ENCODE peak calls at places on chromosomes 7 and 10, in seven cellular contexts. One of them, this sample, is unnamed.

GRCh38 chr10:30294506-30295280 is 54.4 kb downstream of the MTPAP start:
- DNase-seq in ACHN: no peak
- DNase-seq in HS-5: no peak
- DNase-seq in NCI-H345: no peak
- DNase-seq in NCI-H1048: no peak
- DNase-seq in activated CD8-positive, alpha-beta memory T cell treated with anti-CD3 and anti-CD28 coated beads for 24 hours: no peak
- DNase-seq in fibroblast of lung: no peak
- DNase-seq in this sample: no peak

GRCh38 chr10:6802762-6803428 is 222.8 kb upstream of the PRKCQ start:
- DNase-seq in activated CD8-positive, alpha-beta memory T cell treated with anti-CD3 and anti-CD28 coated beads for 24 hours: no peak
- DNase-seq in NCI-H1048: no peak
- DNase-seq in ACHN: no peak
- DNase-seq in fibroblast of lung: no peak
- DNase-seq in HS-5: no peak
- DNase-seq in NCI-H345: no peak
- DNase-seq in this sample: no peak

GRCh38 chr10:99442394-99442793 is 12.0 kb upstream of the GOT1 start:
- DNase-seq in NCI-H1048: no peak
- DNase-seq in fibroblast of lung: no peak
- DNase-seq in NCI-H345: no peak
- DNase-seq in HS-5: no peak
- DNase-seq in ACHN: no peak
- DNase-seq in activated CD8-positive, alpha-beta memory T cell treated with anti-CD3 and anti-CD28 coated beads for 24 hours: no peak
- DNase-seq in this sample: no peak

GRCh38 chr7:47826754-47827153 is 121.5 kb downstream of the PKD1L1 start:
- DNase-seq in NCI-H1048: no peak
- DNase-seq in NCI-H345: no peak
- DNase-seq in ACHN: no peak
- DNase-seq in HS-5: no peak
- DNase-seq in activated CD8-positive, alpha-beta memory T cell treated with anti-CD3 and anti-CD28 coated beads for 24 hours: no peak
- DNase-seq in fibroblast of lung: peak
- DNase-seq in this sample: no peak

GRCh38 chr7:33050425-33051318 is 11.9 kb downstream of the NT5C3A start:
- DNase-seq in activated CD8-positive, alpha-beta memory T cell treated with anti-CD3 and anti-CD28 coated beads for 24 hours: no peak
- DNase-seq in ACHN: peak
- DNase-seq in NCI-H1048: no peak
- DNase-seq in HS-5: no peak
- DNase-seq in NCI-H345: peak
- DNase-seq in fibroblast of lung: peak
- DNase-seq in this sample: peak

GRCh38 chr10:89481662-89482061 is 53.7 kb downstream of the SLC16A12 start:
- DNase-seq in HS-5: peak
- DNase-seq in fibroblast of lung: peak
- DNase-seq in NCI-H345: no peak
- DNase-seq in ACHN: peak
- DNase-seq in activated CD8-positive, alpha-beta memory T cell treated with anti-CD3 and anti-CD28 coated beads for 24 hours: no peak
- DNase-seq in NCI-H1048: no peak
- DNase-seq in this sample: no peak

GRCh38 chr7:16814987-16815386 is 10.2 kb upstream of the AGR2 start:
- DNase-seq in ACHN: no peak
- DNase-seq in NCI-H1048: no peak
- DNase-seq in activated CD8-positive, alpha-beta memory T cell treated with anti-CD3 and anti-CD28 coated beads for 24 hours: no peak
- DNase-seq in NCI-H345: no peak
- DNase-seq in fibroblast of lung: no peak
- DNase-seq in HS-5: no peak
- DNase-seq in this sample: peak

GRCh38 chr10:117324367-117324766 is 50.9 kb downstream of the PDZD8 start:
- DNase-seq in HS-5: no peak
- DNase-seq in activated CD8-positive, alpha-beta memory T cell treated with anti-CD3 and anti-CD28 coated beads for 24 hours: no peak
- DNase-seq in ACHN: no peak
- DNase-seq in NCI-H345: no peak
- DNase-seq in fibroblast of lung: no peak
- DNase-seq in NCI-H1048: no peak
- DNase-seq in this sample: no peak

GRCh38 chr7:113639221-113639620 is 279.6 kb downstream of the PPP1R3A start:
- DNase-seq in ACHN: no peak
- DNase-seq in fibroblast of lung: peak
- DNase-seq in NCI-H345: no peak
- DNase-seq in HS-5: no peak
- DNase-seq in activated CD8-positive, alpha-beta memory T cell treated with anti-CD3 and anti-CD28 coated beads for 24 hours: no peak
- DNase-seq in NCI-H1048: no peak
- DNase-seq in this sample: no peak

GRCh38 chr7:77799078-77799964 is 748 bp downstream of the PHTF2 start:
- DNase-seq in HS-5: peak
- DNase-seq in NCI-H345: peak
- DNase-seq in NCI-H1048: no peak
- DNase-seq in fibroblast of lung: peak
- DNase-seq in activated CD8-positive, alpha-beta memory T cell treated with anti-CD3 and anti-CD28 coated beads for 24 hours: peak
- DNase-seq in ACHN: peak
- DNase-seq in this sample: peak

GRCh38 chr7:158541330-158542010 is 46.2 kb downstream of the PTPRN2 start:
- DNase-seq in fibroblast of lung: no peak
- DNase-seq in HS-5: no peak
- DNase-seq in NCI-H1048: no peak
- DNase-seq in activated CD8-positive, alpha-beta memory T cell treated with anti-CD3 and anti-CD28 coated beads for 24 hours: no peak
- DNase-seq in NCI-H345: no peak
- DNase-seq in ACHN: no peak
- DNase-seq in this sample: no peak

GRCh38 chr7:17599733-17600685 is 301.6 kb downstream of the AHR start:
- DNase-seq in ACHN: peak
- DNase-seq in NCI-H345: no peak
- DNase-seq in NCI-H1048: no peak
- DNase-seq in activated CD8-positive, alpha-beta memory T cell treated with anti-CD3 and anti-CD28 coated beads for 24 hours: no peak
- DNase-seq in HS-5: peak
- DNase-seq in fibroblast of lung: peak
- DNase-seq in this sample: no peak

GRCh38 chr10:110483633-110484032 is 14.1 kb upstream of the DUSP5 start:
- DNase-seq in HS-5: no peak
- DNase-seq in NCI-H1048: no peak
- DNase-seq in NCI-H345: no peak
- DNase-seq in ACHN: no peak
- DNase-seq in fibroblast of lung: no peak
- DNase-seq in activated CD8-positive, alpha-beta memory T cell treated with anti-CD3 and anti-CD28 coated beads for 24 hours: no peak
- DNase-seq in this sample: peak

GRCh38 chr7:29839302-29839701 is 33.0 kb downstream of the WIPF3 start:
- DNase-seq in NCI-H345: no peak
- DNase-seq in activated CD8-positive, alpha-beta memory T cell treated with anti-CD3 and anti-CD28 coated beads for 24 hours: no peak
- DNase-seq in ACHN: peak
- DNase-seq in NCI-H1048: no peak
- DNase-seq in HS-5: peak
- DNase-seq in fibroblast of lung: peak
- DNase-seq in this sample: no peak

GRCh38 chr7:26653430-26653911 is 210.9 kb downstream of the SKAP2 start:
- DNase-seq in fibroblast of lung: no peak
- DNase-seq in activated CD8-positive, alpha-beta memory T cell treated with anti-CD3 and anti-CD28 coated beads for 24 hours: no peak
- DNase-seq in NCI-H345: peak
- DNase-seq in HS-5: no peak
- DNase-seq in ACHN: peak
- DNase-seq in NCI-H1048: no peak
- DNase-seq in this sample: no peak

GRCh38 chr10:79463578-79464496 is 18.4 kb upstream of the ZCCHC24 start:
- DNase-seq in activated CD8-positive, alpha-beta memory T cell treated with anti-CD3 and anti-CD28 coated beads for 24 hours: no peak
- DNase-seq in HS-5: no peak
- DNase-seq in ACHN: no peak
- DNase-seq in NCI-H1048: no peak
- DNase-seq in NCI-H345: no peak
- DNase-seq in fibroblast of lung: no peak
- DNase-seq in this sample: no peak

This sample was measured in erythroblast.